ENCODE peak calls at places on chromosomes 11 and 22, in seven cellular contexts. D, C, N, S, V, A and E are unnamed samples.

GRCh38 chr11:76236092-76237026 is 30.1 kb upstream of the WNT11 start:
- DNase-seq in D (peak; percentile 51), S (no peak), A (peak; percentile 63), V (peak; percentile 61), N (no peak), C (peak; percentile 90), E (no peak)

GRCh38 chr22:33873186-33873585 is 47.1 kb downstream of the LARGE1 start:
- DNase-seq in D (peak; percentile 63), S (peak; percentile 28), N (no peak), A (no peak), C (no peak), V (no peak), E (no peak)

GRCh38 chr22:21074092-21074715 is 28.5 kb downstream of the LRRC74B start:
- DNase-seq in C (peak; percentile 32), V (peak; percentile 45), S (no peak), D (no peak), N (no peak), A (no peak), E (no peak)

GRCh38 chr11:103897156-103897555 is 139.3 kb upstream of the DDI1 start:
- DNase-seq in S (no peak), D (no peak), V (no peak), A (no peak), C (no peak), N (no peak), E (no peak)

GRCh38 chr11:126756416-126756815 is 244.2 kb downstream of the KIRREL3 start:
- DNase-seq in N (no peak), A (no peak), C (no peak), D (no peak), V (no peak), S (no peak), E (no peak)

GRCh38 chr11:78417175-78417887 is at the start of gene GAB2:
- DNase-seq in S (peak; percentile 53), C (peak; percentile 93), D (peak; percentile 51), A (peak; percentile 66), V (no peak), N (no peak), E (no peak)

GRCh38 chr11:27599217-27599616 is 92.6 kb upstream of the LIN7C start:
- DNase-seq in V (no peak), A (no peak), N (no peak), S (no peak), D (no peak), C (no peak), E (no peak)

GRCh38 chr11:81658722-81659121 is 1074.9 kb downstream of the FAM181B start:
- DNase-seq in C (no peak), V (peak; percentile 4), S (no peak), A (no peak), N (no peak), D (no peak), E (no peak)

GRCh38 chr22:49037701-49038245 is 789.9 kb downstream of the BRD1 start:
- DNase-seq in C (no peak), N (no peak), V (no peak), S (no peak), A (no peak), D (no peak), E (no peak)

GRCh38 chr11:115941481-115941993 is 437.3 kb upstream of the CADM1 start:
- DNase-seq in D (no peak), N (no peak), A (peak; percentile 22), S (peak; percentile 41), C (no peak), V (peak; percentile 23), E (no peak)

GRCh38 chr11:3194016-3194816 is 24.4 kb downstream of the MRGPRG start:
- DNase-seq in N (no peak), S (no peak), V (no peak), A (no peak), D (peak; percentile 16), C (no peak), E (peak; percentile 62)

GRCh38 chr22:42716649-42717127 is 4.0 kb downstream of the A4GALT start:
- DNase-seq in A (peak; percentile 50), N (no peak), S (no peak), C (no peak), D (no peak), V (no peak), E (no peak)

GRCh38 chr11:114166389-114166788 is 106.9 kb downstream of the ZBTB16 start:
- DNase-seq in C (no peak), N (no peak), D (no peak), S (no peak), V (no peak), A (no peak), E (no peak)

GRCh38 chr11:87603887-87604286 is 566.2 kb downstream of the TMEM135 start:
- DNase-seq in A (no peak), C (no peak), N (no peak), S (no peak), V (no peak), D (peak; percentile 33), E (no peak)

GRCh38 chr11:68498313-68498712 is 37.8 kb downstream of the PPP6R3 start:
- DNase-seq in N (no peak), S (no peak), V (no peak), C (no peak), D (peak; percentile 54), A (peak; percentile 23), E (no peak)

GRCh38 chr22:48639021-48639795 is 1188.5 kb downstream of the BRD1 start:
- DNase-seq in S (no peak), V (no peak), C (peak; percentile 82), N (no peak), A (no peak), D (no peak), E (no peak)

GRCh38 chr11:27239305-27239942 is 123.6 kb downstream of the CCDC34 start:
- DNase-seq in C (no peak), A (no peak), N (no peak), S (no peak), D (no peak), V (no peak), E (no peak)

GRCh38 chr11:77213589-77214428 is 85.8 kb downstream of the MYO7A start:
- DNase-seq in N (peak; percentile 89), S (no peak), V (no peak), C (peak; percentile 44), A (no peak), D (no peak), E (no peak)

GRCh38 chr11:1870721-1871466 is 18.0 kb downstream of the LSP1 start:
- DNase-seq in N (no peak), A (no peak), V (peak; percentile 72), C (peak; percentile 88), D (no peak), S (no peak), E (no peak)

GRCh38 chr11:35995872-35996271 is 52.0 kb downstream of the LDLRAD3 start:
- DNase-seq in C (no peak), S (no peak), N (no peak), D (no peak), V (no peak), A (no peak), E (no peak)

GRCh38 chr11:114172871-114173444 is 113.4 kb downstream of the ZBTB16 start:
- DNase-seq in V (no peak), N (no peak), A (no peak), D (no peak), C (no peak), S (no peak), E (peak; percentile 58)

GRCh38 chr11:60785136-60785535 is at the start of gene MS4A10:
- DNase-seq in A (peak; percentile 62), N (no peak), S (no peak), D (no peak), C (no peak), V (no peak), E (no peak)

GRCh38 chr11:59614277-59615131 is 1.1 kb downstream of the OSBP start:
- DNase-seq in D (no peak), V (no peak), S (no peak), C (no peak), N (no peak), A (no peak), E (no peak)

GRCh38 chr11:66691311-66691980 is 13.8 kb upstream of the RBM4B start:
- DNase-seq in N (no peak), C (peak; percentile 75), S (no peak), V (no peak), A (no peak), D (no peak), E (no peak)

GRCh38 chr22:39205344-39206021 is 39.3 kb downstream of the PDGFB start:
- DNase-seq in S (no peak), C (no peak), A (no peak), N (no peak), V (peak; percentile 47), D (no peak), E (peak; percentile 50)

GRCh38 chr11:105132716-105133511 is 6.7 kb downstream of the CARD18 start:
- DNase-seq in S (no peak), A (no peak), C (no peak), D (no peak), V (no peak), N (no peak), E (no peak)

GRCh38 chr11:30911247-30911646 is 325.1 kb upstream of the MPPED2 start:
- DNase-seq in N (no peak), S (no peak), D (no peak), A (no peak), V (no peak), C (no peak), E (no peak)

GRCh38 chr11:130055637-130056036 is 14.1 kb upstream of the APLP2 start:
- DNase-seq in S (no peak), V (no peak), D (no peak), A (no peak), C (no peak), N (no peak), E (no peak)
- TF ChIP-seq EP300 in S (no peak), V (no peak), D (no peak), A (no peak), C (no peak), N (no peak), E (no peak)

DNA sequence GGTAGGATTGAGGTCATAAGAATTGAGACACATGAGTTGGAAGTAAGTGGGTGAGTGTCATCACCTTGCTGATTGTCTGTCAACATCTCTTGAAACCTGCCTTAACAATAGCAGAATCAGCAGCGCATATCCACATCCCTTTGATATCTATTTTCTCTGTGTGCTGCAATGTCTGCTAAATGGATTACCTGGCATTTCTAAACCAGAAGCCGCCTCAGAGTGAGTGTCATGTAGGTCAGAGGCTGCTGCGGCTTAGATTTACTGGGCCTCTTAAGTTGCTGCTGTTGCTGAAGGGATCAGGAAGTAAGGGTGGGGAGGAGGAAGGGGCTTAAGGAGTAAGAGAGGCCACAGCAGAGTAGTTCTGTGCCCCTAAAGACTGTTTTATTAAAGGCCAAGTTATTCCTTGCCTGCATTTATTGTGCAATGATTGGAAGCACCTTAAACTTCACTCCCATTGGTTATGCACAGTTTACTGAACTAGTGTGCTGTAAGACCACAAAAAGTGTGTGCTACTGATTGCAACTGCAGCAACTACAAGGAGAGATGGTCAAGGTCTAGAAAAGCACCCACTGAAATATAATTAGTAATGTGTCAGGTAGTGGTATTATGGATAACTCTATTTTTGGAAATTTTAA is 29.8 kb upstream of the TMEM41B start:
- DNase-seq in S (no peak), V (no peak), D (no peak), N (no peak), C (no peak), A (no peak), E (no peak)
- TF ChIP-seq EP300 in S (no peak), V (no peak), D (no peak), N (no peak), C (no peak), A (no peak), E (no peak)

GRCh38 chr22:36330127-36330526 is 57.6 kb downstream of the MYH9 start:
- DNase-seq in C (no peak), D (no peak), A (no peak), S (no peak), N (no peak), V (no peak), E (no peak)
- TF ChIP-seq EP300 in C (no peak), D (no peak), A (no peak), S (no peak), N (peak; percentile 34), V (no peak), E (no peak)

GRCh38 chr11:63567044-63567840 is 4.1 kb upstream of the PLAAT2 start:
- DNase-seq in A (peak; percentile 57), S (peak; percentile 37), N (peak; percentile 75), D (no peak), V (peak; percentile 72), C (no peak), E (no peak)
- TF ChIP-seq EP300 in A (peak; percentile 44), S (no peak), N (no peak), D (no peak), V (peak; percentile 90), C (no peak), E (no peak)